ENCODE peak calls at places on chromosomes 5 and 9, in five cellular contexts. N, M, B, K and A are unnamed samples.

GRCh38 chr5:89123607-89124006 is 240.6 kb upstream of the MEF2C start:
- DNase-seq in B (no peak), M (no peak), K (no peak), N (no peak), A (no peak)

GRCh38 chr9:135340726-135341475 is 138.7 kb upstream of the PPP1R26 start:
- DNase-seq in M (peak), N (no peak), K (no peak), B (no peak), A (no peak)

GRCh38 chr5:74167206-74167929 is 473.2 kb downstream of the ENC1 start:
- DNase-seq in M (peak), K (peak), N (no peak), B (no peak), A (no peak)

GRCh38 chr5:669111-669841 is 23.9 kb downstream of the TPPP start:
- DNase-seq in B (peak), M (peak), K (no peak), N (peak), A (peak)

GRCh38 chr5:74063821-74064598 is 438.0 kb downstream of the ARHGEF28 start:
- DNase-seq in B (peak), K (peak), M (no peak), N (no peak), A (no peak)

GRCh38 chr5:123421773-123422172 is 1.4 kb downstream of the CEP120 start:
- DNase-seq in K (no peak), M (no peak), N (no peak), B (no peak), A (no peak)

GRCh38 chr9:114911167-114911821 is 19.1 kb downstream of the TNFSF8 start:
- DNase-seq in M (peak), K (no peak), B (peak), N (no peak), A (no peak)

GRCh38 chr5:76498328-76498727 is 95.2 kb downstream of the IQGAP2 start:
- DNase-seq in N (no peak), B (no peak), M (no peak), K (no peak), A (no peak)

GRCh38 chr9:91863469-91863868 is 86.6 kb downstream of the ROR2 start:
- DNase-seq in B (no peak), N (no peak), M (no peak), K (no peak), A (no peak)

GRCh38 chr5:103120607-103121200 is 603 bp downstream of the PPIP5K2 start:
- DNase-seq in N (no peak), M (peak), K (no peak), B (peak), A (no peak)

GRCh38 chr5:74630387-74631087 is 10.0 kb downstream of the ENC1 start:
- DNase-seq in K (peak), B (no peak), M (no peak), N (no peak), A (no peak)

GRCh38 chr9:90857855-90858254 is 56.2 kb downstream of the SYK start:
- DNase-seq in K (no peak), M (no peak), N (no peak), B (no peak), A (no peak)

GRCh38 chr5:110736763-110737162 is 2.0 kb upstream of the SLC25A46 start:
- DNase-seq in N (no peak), B (no peak), K (no peak), M (no peak), A (no peak)

GRCh38 chr5:135508496-135509005 is 27.2 kb downstream of the NEUROG1 start:
- DNase-seq in B (no peak), N (no peak), K (no peak), M (no peak), A (no peak)

GRCh38 chr5:149993471-149993870 is 7.0 kb downstream of the TIGD6 start:
- DNase-seq in M (no peak), B (no peak), K (no peak), N (no peak), A (no peak)

GRCh38 chr5:82396871-82397514 is 118.8 kb upstream of the RPS23 start:
- DNase-seq in N (peak), M (peak), B (peak), K (peak), A (no peak)

GRCh38 chr9:89078860-89079259 is 87.6 kb downstream of the S1PR3 start:
- DNase-seq in M (no peak), K (no peak), B (no peak), N (no peak), A (no peak)

GRCh38 chr9:2933165-2934095 is 89.5 kb upstream of the PUM3 start:
- DNase-seq in B (no peak), N (no peak), M (no peak), K (no peak), A (no peak)

GRCh38 chr9:127424669-127424986 is 446 bp downstream of the ZNF79 start:
- DNase-seq in N (no peak), M (peak), B (no peak), K (no peak), A (no peak)

GRCh38 chr5:1317921-1318565 is 23.2 kb upstream of the TERT start:
- DNase-seq in K (no peak), B (no peak), M (no peak), N (no peak), A (no peak)

GRCh38 chr5:81838307-81838906 is 87.5 kb upstream of the SSBP2 start:
- DNase-seq in K (peak), B (no peak), M (peak), N (no peak), A (peak)

GRCh38 chr5:96706433-96707111 is 44.4 kb downstream of the CAST start:
- DNase-seq in K (no peak), M (no peak), B (no peak), N (no peak), A (no peak)

GRCh38 chr5:78076351-78076750 is 218.1 kb downstream of the AP3B1 start:
- DNase-seq in M (no peak), B (no peak), N (no peak), K (no peak), A (no peak)

GRCh38 chr9:34554211-34555001 is 31.6 kb upstream of the ENHO start:
- DNase-seq in B (no peak), K (no peak), N (no peak), M (no peak), A (no peak)

GRCh38 chr9:93591706-93592388 is 15.5 kb downstream of the PHF2 start:
- DNase-seq in M (peak), K (no peak), B (no peak), N (no peak), A (no peak)

GRCh38 chr9:15572200-15572599 is 19.4 kb downstream of the CCDC171 start:
- DNase-seq in M (no peak), B (no peak), K (no peak), N (no peak), A (no peak)

GRCh38 chr9:5566054-5566618 is 55.8 kb downstream of the PDCD1LG2 start:
- DNase-seq in N (no peak), B (no peak), M (no peak), K (no peak), A (no peak)

GRCh38 chr5:88674262-88675158 is 208.5 kb downstream of the MEF2C start:
- DNase-seq in M (peak), B (no peak), N (no peak), K (no peak), A (peak)